ENCODE peak calls at places on chromosome 11, in eight cellular contexts. One of them, this sample, is unnamed.
A peak's percentile ranks its signal among the peaks of the same experiment; 100 is the strongest.

GRCh38 chr11:118921929-118922744 is 3.6 kb downstream of the BCL9L start:
- DNase-seq in cardiac fibroblast: peak; percentile 96
- DNase-seq in midbrain: peak; percentile 52
- DNase-seq in psoas muscle: peak; percentile 95
- DNase-seq in stimulated activated CD8-positive, alpha-beta memory T cell treated with anti-CD3 and anti-CD28 coated beads, Interleukin-15, amount 100 ng/mL, for 24 hours: no peak
- DNase-seq in HAP-1: no peak
- DNase-seq in memory B cell: no peak
- DNase-seq in mucosa of descending colon: peak; percentile 84
- DNase-seq in this sample: no peak

GRCh38 chr11:70854891-70855556 is 397.4 kb downstream of the SHANK2 start:
- DNase-seq in cardiac fibroblast: no peak
- DNase-seq in midbrain: no peak
- DNase-seq in psoas muscle: peak; percentile 44
- DNase-seq in stimulated activated CD8-positive, alpha-beta memory T cell treated with anti-CD3 and anti-CD28 coated beads, Interleukin-15, amount 100 ng/mL, for 24 hours: no peak
- DNase-seq in HAP-1: no peak
- DNase-seq in memory B cell: no peak
- DNase-seq in mucosa of descending colon: no peak
- DNase-seq in this sample: no peak

GRCh38 chr11:45922425-45923082 is at the start of gene LARGE2:
- DNase-seq in cardiac fibroblast: no peak
- DNase-seq in midbrain: no peak
- DNase-seq in psoas muscle: peak; percentile 52
- DNase-seq in stimulated activated CD8-positive, alpha-beta memory T cell treated with anti-CD3 and anti-CD28 coated beads, Interleukin-15, amount 100 ng/mL, for 24 hours: no peak
- DNase-seq in HAP-1: no peak
- DNase-seq in memory B cell: peak; percentile 54
- DNase-seq in mucosa of descending colon: peak; percentile 65
- DNase-seq in this sample: no peak

GRCh38 chr11:34176980-34177319 is 71.5 kb downstream of the NAT10 start:
- DNase-seq in cardiac fibroblast: no peak
- DNase-seq in midbrain: no peak
- DNase-seq in psoas muscle: no peak
- DNase-seq in stimulated activated CD8-positive, alpha-beta memory T cell treated with anti-CD3 and anti-CD28 coated beads, Interleukin-15, amount 100 ng/mL, for 24 hours: no peak
- DNase-seq in HAP-1: peak; percentile 52
- DNase-seq in memory B cell: no peak
- DNase-seq in mucosa of descending colon: no peak
- DNase-seq in this sample: no peak

GRCh38 chr11:996681-997080 is 39.8 kb downstream of the MUC6 start:
- DNase-seq in cardiac fibroblast: no peak
- DNase-seq in midbrain: no peak
- DNase-seq in psoas muscle: no peak
- DNase-seq in stimulated activated CD8-positive, alpha-beta memory T cell treated with anti-CD3 and anti-CD28 coated beads, Interleukin-15, amount 100 ng/mL, for 24 hours: no peak
- DNase-seq in HAP-1: no peak
- DNase-seq in memory B cell: no peak
- DNase-seq in mucosa of descending colon: no peak
- DNase-seq in this sample: no peak

GRCh38 chr11:85307381-85307780 is 319.8 kb downstream of the DLG2 start:
- DNase-seq in cardiac fibroblast: no peak
- DNase-seq in midbrain: no peak
- DNase-seq in psoas muscle: no peak
- DNase-seq in stimulated activated CD8-positive, alpha-beta memory T cell treated with anti-CD3 and anti-CD28 coated beads, Interleukin-15, amount 100 ng/mL, for 24 hours: no peak
- DNase-seq in HAP-1: no peak
- DNase-seq in memory B cell: no peak
- DNase-seq in mucosa of descending colon: no peak
- DNase-seq in this sample: no peak

GRCh38 chr11:84886344-84886743 is 740.8 kb downstream of the DLG2 start:
- DNase-seq in cardiac fibroblast: peak; percentile 1
- DNase-seq in midbrain: no peak
- DNase-seq in psoas muscle: no peak
- DNase-seq in stimulated activated CD8-positive, alpha-beta memory T cell treated with anti-CD3 and anti-CD28 coated beads, Interleukin-15, amount 100 ng/mL, for 24 hours: no peak
- DNase-seq in HAP-1: no peak
- DNase-seq in memory B cell: no peak
- DNase-seq in mucosa of descending colon: no peak
- DNase-seq in this sample: no peak

GRCh38 chr11:70244698-70245097 is 25.8 kb upstream of the PPFIA1 start:
- DNase-seq in cardiac fibroblast: peak; percentile 80
- DNase-seq in midbrain: no peak
- DNase-seq in psoas muscle: peak; percentile 28
- DNase-seq in stimulated activated CD8-positive, alpha-beta memory T cell treated with anti-CD3 and anti-CD28 coated beads, Interleukin-15, amount 100 ng/mL, for 24 hours: no peak
- DNase-seq in HAP-1: no peak
- DNase-seq in memory B cell: no peak
- DNase-seq in mucosa of descending colon: no peak
- DNase-seq in this sample: no peak

GRCh38 chr11:125952973-125953372 is 7.1 kb downstream of the VSIG10L2 start:
- DNase-seq in cardiac fibroblast: peak; percentile 58
- DNase-seq in midbrain: no peak
- DNase-seq in psoas muscle: peak; percentile 66
- DNase-seq in stimulated activated CD8-positive, alpha-beta memory T cell treated with anti-CD3 and anti-CD28 coated beads, Interleukin-15, amount 100 ng/mL, for 24 hours: no peak
- DNase-seq in HAP-1: no peak
- DNase-seq in memory B cell: no peak
- DNase-seq in mucosa of descending colon: peak; percentile 55
- DNase-seq in this sample: no peak

GRCh38 chr11:12470236-12470635 is 92.9 kb downstream of the PARVA start:
- DNase-seq in cardiac fibroblast: no peak
- DNase-seq in midbrain: no peak
- DNase-seq in psoas muscle: no peak
- DNase-seq in stimulated activated CD8-positive, alpha-beta memory T cell treated with anti-CD3 and anti-CD28 coated beads, Interleukin-15, amount 100 ng/mL, for 24 hours: no peak
- DNase-seq in HAP-1: no peak
- DNase-seq in memory B cell: no peak
- DNase-seq in mucosa of descending colon: no peak
- DNase-seq in this sample: no peak

GRCh38 chr11:11157201-11157600 is 195.8 kb downstream of the CSNK2A3 start:
- DNase-seq in cardiac fibroblast: peak; percentile 39
- DNase-seq in midbrain: no peak
- DNase-seq in psoas muscle: no peak
- DNase-seq in stimulated activated CD8-positive, alpha-beta memory T cell treated with anti-CD3 and anti-CD28 coated beads, Interleukin-15, amount 100 ng/mL, for 24 hours: no peak
- DNase-seq in HAP-1: no peak
- DNase-seq in memory B cell: no peak
- DNase-seq in mucosa of descending colon: no peak
- DNase-seq in this sample: no peak

GRCh38 chr11:33383075-33383919 is 126.1 kb downstream of the HIPK3 start:
- DNase-seq in cardiac fibroblast: no peak
- DNase-seq in midbrain: no peak
- DNase-seq in psoas muscle: no peak
- DNase-seq in stimulated activated CD8-positive, alpha-beta memory T cell treated with anti-CD3 and anti-CD28 coated beads, Interleukin-15, amount 100 ng/mL, for 24 hours: no peak
- DNase-seq in HAP-1: no peak
- DNase-seq in memory B cell: no peak
- DNase-seq in mucosa of descending colon: no peak
- DNase-seq in this sample: no peak

GRCh38 chr11:7028141-7028540 is 7.9 kb downstream of the NLRP14 start:
- DNase-seq in cardiac fibroblast: no peak
- DNase-seq in midbrain: no peak
- DNase-seq in psoas muscle: no peak
- DNase-seq in stimulated activated CD8-positive, alpha-beta memory T cell treated with anti-CD3 and anti-CD28 coated beads, Interleukin-15, amount 100 ng/mL, for 24 hours: no peak
- DNase-seq in HAP-1: no peak
- DNase-seq in memory B cell: no peak
- DNase-seq in mucosa of descending colon: no peak
- DNase-seq in this sample: no peak

GRCh38 chr11:102240502-102240901 is 76.8 kb upstream of the BIRC3 start:
- DNase-seq in cardiac fibroblast: peak; percentile 54
- DNase-seq in midbrain: no peak
- DNase-seq in psoas muscle: no peak
- DNase-seq in stimulated activated CD8-positive, alpha-beta memory T cell treated with anti-CD3 and anti-CD28 coated beads, Interleukin-15, amount 100 ng/mL, for 24 hours: no peak
- DNase-seq in HAP-1: no peak
- DNase-seq in memory B cell: no peak
- DNase-seq in mucosa of descending colon: no peak
- DNase-seq in this sample: no peak

GRCh38 chr11:116331381-116331780 is 441.4 kb downstream of the BUD13 start:
- DNase-seq in cardiac fibroblast: no peak
- DNase-seq in midbrain: no peak
- DNase-seq in psoas muscle: no peak
- DNase-seq in stimulated activated CD8-positive, alpha-beta memory T cell treated with anti-CD3 and anti-CD28 coated beads, Interleukin-15, amount 100 ng/mL, for 24 hours: no peak
- DNase-seq in HAP-1: no peak
- DNase-seq in memory B cell: no peak
- DNase-seq in mucosa of descending colon: no peak
- DNase-seq in this sample: no peak

GRCh38 chr11:124415356-124415923 is 9.2 kb downstream of the OR8B4 start:
- DNase-seq in cardiac fibroblast: peak; percentile 74
- DNase-seq in midbrain: no peak
- DNase-seq in psoas muscle: no peak
- DNase-seq in stimulated activated CD8-positive, alpha-beta memory T cell treated with anti-CD3 and anti-CD28 coated beads, Interleukin-15, amount 100 ng/mL, for 24 hours: no peak
- DNase-seq in HAP-1: peak; percentile 8
- DNase-seq in memory B cell: no peak
- DNase-seq in mucosa of descending colon: no peak
- DNase-seq in this sample: no peak

GRCh38 chr11:64803846-64804345 is 882 bp upstream of the MAP4K2 start:
- DNase-seq in cardiac fibroblast: no peak
- DNase-seq in midbrain: no peak
- DNase-seq in psoas muscle: no peak
- DNase-seq in stimulated activated CD8-positive, alpha-beta memory T cell treated with anti-CD3 and anti-CD28 coated beads, Interleukin-15, amount 100 ng/mL, for 24 hours: no peak
- DNase-seq in HAP-1: no peak
- DNase-seq in memory B cell: no peak
- DNase-seq in mucosa of descending colon: no peak
- DNase-seq in this sample: no peak

GRCh38 chr11:132911186-132911585 is 621.1 kb downstream of the OPCML start:
- DNase-seq in cardiac fibroblast: peak; percentile 79
- DNase-seq in midbrain: no peak
- DNase-seq in psoas muscle: no peak
- DNase-seq in stimulated activated CD8-positive, alpha-beta memory T cell treated with anti-CD3 and anti-CD28 coated beads, Interleukin-15, amount 100 ng/mL, for 24 hours: no peak
- DNase-seq in HAP-1: no peak
- DNase-seq in memory B cell: no peak
- DNase-seq in mucosa of descending colon: no peak
- DNase-seq in this sample: no peak

GRCh38 chr11:124970925-124971324 is 16.9 kb downstream of the CCDC15 start:
- DNase-seq in cardiac fibroblast: peak; percentile 39
- DNase-seq in midbrain: no peak
- DNase-seq in psoas muscle: no peak
- DNase-seq in stimulated activated CD8-positive, alpha-beta memory T cell treated with anti-CD3 and anti-CD28 coated beads, Interleukin-15, amount 100 ng/mL, for 24 hours: no peak
- DNase-seq in HAP-1: no peak
- DNase-seq in memory B cell: no peak
- DNase-seq in mucosa of descending colon: no peak
- DNase-seq in this sample: no peak

GRCh38 chr11:83008581-83008923 is 63.1 kb downstream of the RAB30 start:
- DNase-seq in cardiac fibroblast: no peak
- DNase-seq in midbrain: no peak
- DNase-seq in psoas muscle: no peak
- DNase-seq in stimulated activated CD8-positive, alpha-beta memory T cell treated with anti-CD3 and anti-CD28 coated beads, Interleukin-15, amount 100 ng/mL, for 24 hours: no peak
- DNase-seq in HAP-1: no peak
- DNase-seq in memory B cell: no peak
- DNase-seq in mucosa of descending colon: no peak
- DNase-seq in this sample: no peak

GRCh38 chr11:64542172-64543125 is 48.6 kb upstream of the SLC22A12 start:
- DNase-seq in cardiac fibroblast: no peak
- DNase-seq in midbrain: no peak
- DNase-seq in psoas muscle: no peak
- DNase-seq in stimulated activated CD8-positive, alpha-beta memory T cell treated with anti-CD3 and anti-CD28 coated beads, Interleukin-15, amount 100 ng/mL, for 24 hours: no peak
- DNase-seq in HAP-1: no peak
- DNase-seq in memory B cell: no peak
- DNase-seq in mucosa of descending colon: no peak
- DNase-seq in this sample: no peak

GRCh38 chr11:118172356-118172755 is 4.1 kb downstream of the SCN2B start:
- DNase-seq in cardiac fibroblast: no peak
- DNase-seq in midbrain: no peak
- DNase-seq in psoas muscle: no peak
- DNase-seq in stimulated activated CD8-positive, alpha-beta memory T cell treated with anti-CD3 and anti-CD28 coated beads, Interleukin-15, amount 100 ng/mL, for 24 hours: no peak
- DNase-seq in HAP-1: no peak
- DNase-seq in memory B cell: no peak
- DNase-seq in mucosa of descending colon: no peak
- DNase-seq in this sample: no peak

GRCh38 chr11:115297330-115297729 is 206.9 kb downstream of the CADM1 start:
- DNase-seq in cardiac fibroblast: no peak
- DNase-seq in midbrain: no peak
- DNase-seq in psoas muscle: no peak
- DNase-seq in stimulated activated CD8-positive, alpha-beta memory T cell treated with anti-CD3 and anti-CD28 coated beads, Interleukin-15, amount 100 ng/mL, for 24 hours: no peak
- DNase-seq in HAP-1: no peak
- DNase-seq in memory B cell: no peak
- DNase-seq in mucosa of descending colon: no peak
- DNase-seq in this sample: no peak

GRCh38 chr11:100098560-100098959 is 588.5 kb upstream of the ARHGAP42 start:
- DNase-seq in cardiac fibroblast: no peak
- DNase-seq in midbrain: no peak
- DNase-seq in psoas muscle: no peak
- DNase-seq in stimulated activated CD8-positive, alpha-beta memory T cell treated with anti-CD3 and anti-CD28 coated beads, Interleukin-15, amount 100 ng/mL, for 24 hours: no peak
- DNase-seq in HAP-1: no peak
- DNase-seq in memory B cell: no peak
- DNase-seq in mucosa of descending colon: no peak
- DNase-seq in this sample: no peak

GRCh38 chr11:77876045-77876444 is 55.1 kb downstream of the AAMDC start:
- DNase-seq in cardiac fibroblast: no peak
- DNase-seq in midbrain: no peak
- DNase-seq in psoas muscle: no peak
- DNase-seq in stimulated activated CD8-positive, alpha-beta memory T cell treated with anti-CD3 and anti-CD28 coated beads, Interleukin-15, amount 100 ng/mL, for 24 hours: no peak
- DNase-seq in HAP-1: no peak
- DNase-seq in memory B cell: no peak
- DNase-seq in mucosa of descending colon: no peak
- DNase-seq in this sample: no peak

GRCh38 chr11:111730871-111731591 is 35.2 kb downstream of the PPP2R1B start:
- DNase-seq in cardiac fibroblast: no peak
- DNase-seq in midbrain: no peak
- DNase-seq in psoas muscle: peak; percentile 91
- DNase-seq in stimulated activated CD8-positive, alpha-beta memory T cell treated with anti-CD3 and anti-CD28 coated beads, Interleukin-15, amount 100 ng/mL, for 24 hours: no peak
- DNase-seq in HAP-1: no peak
- DNase-seq in memory B cell: no peak
- DNase-seq in mucosa of descending colon: peak; percentile 62
- DNase-seq in this sample: no peak

GRCh38 chr11:34354782-34355181 is 3.0 kb downstream of the ABTB2 start:
- DNase-seq in cardiac fibroblast: peak; percentile 38
- DNase-seq in midbrain: no peak
- DNase-seq in psoas muscle: no peak
- DNase-seq in stimulated activated CD8-positive, alpha-beta memory T cell treated with anti-CD3 and anti-CD28 coated beads, Interleukin-15, amount 100 ng/mL, for 24 hours: no peak
- DNase-seq in HAP-1: no peak
- DNase-seq in memory B cell: no peak
- DNase-seq in mucosa of descending colon: no peak
- DNase-seq in this sample: no peak

GRCh38 chr11:74466916-74467885 is at the start of gene KCNE3:
- DNase-seq in cardiac fibroblast: peak; percentile 48
- DNase-seq in midbrain: no peak
- DNase-seq in psoas muscle: peak; percentile 68
- DNase-seq in stimulated activated CD8-positive, alpha-beta memory T cell treated with anti-CD3 and anti-CD28 coated beads, Interleukin-15, amount 100 ng/mL, for 24 hours: no peak
- DNase-seq in HAP-1: no peak
- DNase-seq in memory B cell: no peak
- DNase-seq in mucosa of descending colon: peak; percentile 84
- DNase-seq in this sample: peak; percentile 29

GRCh38 chr11:33904128-33904527 is 12.3 kb upstream of the LMO2 start:
- DNase-seq in cardiac fibroblast: no peak
- DNase-seq in midbrain: no peak
- DNase-seq in psoas muscle: no peak
- DNase-seq in stimulated activated CD8-positive, alpha-beta memory T cell treated with anti-CD3 and anti-CD28 coated beads, Interleukin-15, amount 100 ng/mL, for 24 hours: no peak
- DNase-seq in HAP-1: no peak
- DNase-seq in memory B cell: no peak
- DNase-seq in mucosa of descending colon: no peak
- DNase-seq in this sample: no peak

GRCh38 chr11:96235725-96236124 is 107.3 kb downstream of the MAML2 start:
- DNase-seq in cardiac fibroblast: no peak
- DNase-seq in midbrain: no peak
- DNase-seq in psoas muscle: no peak
- DNase-seq in stimulated activated CD8-positive, alpha-beta memory T cell treated with anti-CD3 and anti-CD28 coated beads, Interleukin-15, amount 100 ng/mL, for 24 hours: no peak
- DNase-seq in HAP-1: no peak
- DNase-seq in memory B cell: no peak
- DNase-seq in mucosa of descending colon: no peak
- DNase-seq in this sample: no peak

GRCh38 chr11:19559746-19560145 is 152.9 kb upstream of the NAV2 start:
- DNase-seq in cardiac fibroblast: no peak
- DNase-seq in midbrain: no peak
- DNase-seq in psoas muscle: no peak
- DNase-seq in stimulated activated CD8-positive, alpha-beta memory T cell treated with anti-CD3 and anti-CD28 coated beads, Interleukin-15, amount 100 ng/mL, for 24 hours: no peak
- DNase-seq in HAP-1: no peak
- DNase-seq in memory B cell: no peak
- DNase-seq in mucosa of descending colon: no peak
- DNase-seq in this sample: no peak

GRCh38 chr11:71120346-71120963 is 131.9 kb downstream of the SHANK2 start:
- DNase-seq in cardiac fibroblast: peak; percentile 18
- DNase-seq in midbrain: peak; percentile 2
- DNase-seq in psoas muscle: no peak
- DNase-seq in stimulated activated CD8-positive, alpha-beta memory T cell treated with anti-CD3 and anti-CD28 coated beads, Interleukin-15, amount 100 ng/mL, for 24 hours: no peak
- DNase-seq in HAP-1: no peak
- DNase-seq in memory B cell: no peak
- DNase-seq in mucosa of descending colon: peak; percentile 49
- DNase-seq in this sample: peak; percentile 43

GRCh38 chr11:70156291-70157037 is 46.6 kb upstream of the FADD start:
- DNase-seq in cardiac fibroblast: no peak
- DNase-seq in midbrain: no peak
- DNase-seq in psoas muscle: no peak
- DNase-seq in stimulated activated CD8-positive, alpha-beta memory T cell treated with anti-CD3 and anti-CD28 coated beads, Interleukin-15, amount 100 ng/mL, for 24 hours: no peak
- DNase-seq in HAP-1: no peak
- DNase-seq in memory B cell: no peak
- DNase-seq in mucosa of descending colon: no peak
- DNase-seq in this sample: no peak

GRCh38 chr11:118064956-118065355 is 11.9 kb upstream of the TMPRSS4 start:
- DNase-seq in cardiac fibroblast: no peak
- DNase-seq in midbrain: no peak
- DNase-seq in psoas muscle: no peak
- DNase-seq in stimulated activated CD8-positive, alpha-beta memory T cell treated with anti-CD3 and anti-CD28 coated beads, Interleukin-15, amount 100 ng/mL, for 24 hours: no peak
- DNase-seq in HAP-1: no peak
- DNase-seq in memory B cell: no peak
- DNase-seq in mucosa of descending colon: no peak
- DNase-seq in this sample: no peak

This sample was measured in mesothelial cell of epicardium.